ENCODE peak calls at places on chromosome 15, in ten cellular contexts. G is fibroblast of lung, D is IMR-90, I is stomach, K is cardiac muscle cell, V is pancreas, S is heart right ventricle, Q is right cardiac atrium, N is Karpas-422, L is upper lobe of left lung. X is an unnamed sample.
A peak's percentile ranks its signal among the peaks of the same experiment; 100 is the strongest.

GRCh38 chr15:61511089-61511488 is 282.0 kb upstream of the RORA start:
- DNase-seq in G (no peak), D (no peak), I (no peak), K (no peak), V (no peak), S (no peak), Q (no peak), N (no peak), L (no peak), X (no peak)

GRCh38 chr15:73564255-73564654 is 68.9 kb downstream of the NPTN start:
- DNase-seq in G (peak; percentile 70), D (peak; percentile 47), I (no peak), K (peak; percentile 58), V (no peak), S (no peak), Q (no peak), N (no peak), L (peak; percentile 26), X (no peak)

GRCh38 chr15:97652041-97652440 is 308.5 kb upstream of the ARRDC4 start:
- DNase-seq in G (no peak), D (no peak), I (no peak), K (no peak), V (no peak), S (no peak), Q (no peak), N (no peak), L (no peak), X (no peak)

GRCh38 chr15:93861413-93861812 is 369.9 kb upstream of the MCTP2 start:
- DNase-seq in G (peak; percentile 5), D (no peak), I (no peak), K (peak; percentile 45), V (no peak), S (no peak), Q (no peak), N (no peak), L (no peak), X (no peak)

GRCh38 chr15:83930813-83931212 is 276.9 kb downstream of the ADAMTSL3 start:
- DNase-seq in G (no peak), D (no peak), I (no peak), K (no peak), V (peak; percentile 66), S (no peak), Q (no peak), N (no peak), L (no peak), X (no peak)

GRCh38 chr15:90864507-90864906 is 3.9 kb upstream of the FURIN start:
- DNase-seq in G (peak; percentile 36), D (no peak), I (no peak), K (no peak), V (no peak), S (no peak), Q (peak; percentile 40), N (no peak), L (no peak), X (no peak)

GRCh38 chr15:31136016-31136415 is 34.5 kb upstream of the TRPM1 start:
- DNase-seq in G (no peak), D (no peak), I (no peak), K (no peak), V (no peak), S (no peak), Q (no peak), N (no peak), L (no peak), X (peak; percentile 36)

GRCh38 chr15:65377105-65377975 is 462 bp downstream of the IGDCC3 start:
- DNase-seq in G (peak; percentile 48), D (no peak), I (no peak), K (peak; percentile 48), V (no peak), S (no peak), Q (peak; percentile 68), N (no peak), L (no peak), X (no peak)

GRCh38 chr15:71116366-71116765 is 1.1 kb downstream of the THSD4 start:
- DNase-seq in G (no peak), D (peak; percentile 38), I (no peak), K (no peak), V (no peak), S (no peak), Q (no peak), N (no peak), L (no peak), X (no peak)

GRCh38 chr15:70856884-70857546 is 3.1 kb upstream of the LARP6 start:
- DNase-seq in G (peak; percentile 98), D (peak; percentile 100), I (peak; percentile 68), K (peak; percentile 99), V (peak; percentile 32), S (peak; percentile 91), Q (peak; percentile 85), N (no peak), L (peak; percentile 46), X (peak; percentile 95)

GRCh38 chr15:66932634-66933024 is 132.8 kb upstream of the SMAD3 start:
- DNase-seq in G (no peak), D (no peak), I (no peak), K (no peak), V (no peak), S (no peak), Q (no peak), N (no peak), L (peak; percentile 12), X (no peak)

DNA sequence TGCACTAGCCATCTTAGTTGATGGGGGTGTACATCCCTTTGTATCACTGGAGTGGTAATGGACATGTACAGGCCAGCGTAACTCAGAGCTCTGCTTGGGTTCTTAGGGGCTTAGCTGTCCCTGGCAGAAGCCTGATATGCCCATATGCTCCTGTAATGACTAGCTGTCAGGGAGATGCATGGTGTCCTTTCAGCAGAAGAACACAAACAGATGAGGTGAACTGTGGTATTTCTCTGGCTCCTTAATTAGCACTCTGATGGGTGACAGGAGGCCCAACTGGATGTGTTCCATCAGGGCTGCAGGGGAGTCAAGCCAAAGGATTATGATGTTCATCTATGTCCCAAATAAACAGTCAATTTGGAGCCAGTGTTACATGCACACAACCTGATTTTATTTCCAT is 774.5 kb downstream of the AGBL1 start:
- DNase-seq in G (no peak), D (no peak), I (no peak), K (no peak), V (no peak), S (peak; percentile 6), Q (no peak), N (no peak), L (no peak), X (no peak)
- H3K9me3 ChIP-seq in G (no peaks in the 10 kb centered on the region), D (peaks cover 15% of the 10 kb centered on the region), I (no peaks in the 10 kb centered on the region), K (no peaks in the 10 kb centered on the region), V (no peaks in the 10 kb centered on the region), S (no peaks in the 10 kb centered on the region), Q (no peaks in the 10 kb centered on the region), N (peaks cover 7% of the 10 kb centered on the region), L (no peaks in the 10 kb centered on the region), X (no peaks in the 10 kb centered on the region)

DNA sequence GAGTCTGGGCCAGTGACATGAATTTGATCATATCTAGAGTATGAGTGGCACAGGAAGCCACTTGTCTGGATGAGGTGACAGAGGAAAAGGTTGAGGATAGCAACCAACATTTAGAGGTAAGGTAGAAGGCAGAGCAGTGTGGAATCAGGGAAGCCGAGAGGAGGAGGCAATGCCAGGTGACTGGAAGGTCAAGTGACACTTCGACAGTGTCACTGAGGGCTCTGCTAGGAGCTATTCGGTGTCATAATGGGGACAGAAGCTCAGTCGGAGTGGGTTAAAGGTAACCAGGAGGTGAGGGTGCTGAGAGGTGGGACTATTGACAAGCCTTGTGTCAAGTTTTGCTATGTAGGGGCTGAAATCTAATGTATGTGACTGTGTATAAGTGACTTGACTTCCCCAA is 56.7 kb downstream of the IGF1R start:
- DNase-seq in G (no peak), D (no peak), I (no peak), K (no peak), V (no peak), S (no peak), Q (no peak), N (no peak), L (no peak), X (no peak)
- H3K4me1 ChIP-seq in G (peaks cover 5% of the 10 kb centered on the region), D (peaks cover 22% of the 10 kb centered on the region), I (peaks cover 66% of the 10 kb centered on the region), K (peaks cover 34% of the 10 kb centered on the region), V (peaks cover 12% of the 10 kb centered on the region), S (peaks cover 80% of the 10 kb centered on the region), Q (peaks cover 16% of the 10 kb centered on the region), N (no peaks in the 10 kb centered on the region), L (peaks cover 21% of the 10 kb centered on the region), X (no peaks in the 10 kb centered on the region)

DNA sequence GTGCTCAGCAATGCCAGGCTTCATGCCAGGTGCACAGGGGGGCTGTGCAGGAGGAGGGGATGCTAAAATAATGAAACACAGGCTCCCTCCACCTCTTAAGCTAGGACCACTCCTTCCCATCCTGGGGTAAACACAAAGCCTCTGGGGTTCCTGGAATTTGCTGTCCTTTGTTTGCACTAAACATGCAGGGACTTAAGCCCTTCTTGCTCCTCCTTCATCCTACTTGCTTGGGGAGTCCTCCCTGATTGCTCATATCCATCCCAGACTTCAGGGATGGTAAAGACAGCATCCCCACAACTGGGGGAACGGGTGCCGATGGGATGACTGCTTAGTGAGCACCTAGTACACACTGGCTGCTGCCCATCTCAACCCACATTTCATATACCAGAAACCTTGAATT is 5.1 kb downstream of the LINGO1 start:
- DNase-seq in G (no peak), D (no peak), I (no peak), K (no peak), V (no peak), S (no peak), Q (peak; percentile 3), N (no peak), L (no peak), X (no peak)
- H3K27me3 ChIP-seq in G (peaks cover 27% of the 10 kb centered on the region), D (peaks cover 80% of the 10 kb centered on the region), I (peaks cover 25% of the 10 kb centered on the region), K (no peaks in the 10 kb centered on the region), V (no peaks in the 10 kb centered on the region), S (peaks cover 12% of the 10 kb centered on the region), Q (no peaks in the 10 kb centered on the region), N (no peaks in the 10 kb centered on the region), L (peaks cover 17% of the 10 kb centered on the region), X (no peaks in the 10 kb centered on the region)

DNA sequence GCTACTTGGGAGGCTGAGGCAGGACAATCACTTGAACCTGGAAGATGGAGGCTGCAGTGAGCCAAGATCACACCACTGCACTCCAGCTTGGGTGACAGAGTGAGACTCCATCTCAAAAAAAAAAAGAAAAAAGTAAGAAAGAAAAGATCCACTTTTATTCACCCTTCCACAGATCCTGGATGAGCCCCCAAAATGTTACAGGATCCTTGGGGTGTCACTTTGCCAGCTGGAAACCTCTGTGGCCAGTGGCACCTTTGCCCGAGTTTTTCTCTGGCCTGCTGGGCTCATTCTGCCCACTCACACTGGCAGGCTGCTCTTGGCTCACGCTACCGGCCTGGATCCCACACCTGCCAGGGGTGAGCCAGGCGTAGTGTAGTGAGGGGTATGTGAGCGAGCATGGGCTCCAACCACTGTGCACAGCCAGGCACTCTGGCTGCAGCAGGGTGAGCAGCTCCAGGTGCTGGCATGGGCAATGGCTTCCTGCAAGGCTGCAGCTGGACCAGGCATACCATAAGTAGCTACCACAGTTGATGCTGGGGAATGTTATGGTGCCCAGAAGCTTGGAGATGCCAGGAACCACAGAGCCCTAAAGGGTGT is 57.8 kb upstream of the C15orf39 start:
- DNase-seq in G (no peak), D (no peak), I (no peak), K (peak; percentile 19), V (no peak), S (no peak), Q (no peak), N (no peak), L (no peak), X (no peak)
- H3K9me3 ChIP-seq in G (peaks cover 5% of the 10 kb centered on the region), D (peaks cover 38% of the 10 kb centered on the region), I (peaks cover 61% of the 10 kb centered on the region), K (no peaks in the 10 kb centered on the region), V (no peaks in the 10 kb centered on the region), S (peaks cover 82% of the 10 kb centered on the region), Q (peaks cover 10% of the 10 kb centered on the region), N (peaks cover 12% of the 10 kb centered on the region), L (peaks cover 31% of the 10 kb centered on the region), X (peaks cover 25% of the 10 kb centered on the region)

GRCh38 chr15:32859996-32860395 is 142.2 kb downstream of the GREM1 start:
- DNase-seq in G (no peak), D (no peak), I (no peak), K (no peak), V (no peak), S (no peak), Q (no peak), N (no peak), L (no peak), X (no peak)
- H3K4me1 ChIP-seq in G (peaks cover 21% of the 10 kb centered on the region), D (peaks cover 23% of the 10 kb centered on the region), I (peaks cover 23% of the 10 kb centered on the region), K (no peaks in the 10 kb centered on the region), V (no peaks in the 10 kb centered on the region), S (no peaks in the 10 kb centered on the region), Q (no peaks in the 10 kb centered on the region), N (no peaks in the 10 kb centered on the region), L (no peaks in the 10 kb centered on the region), X (no peaks in the 10 kb centered on the region)

X was measured in right atrium auricular region.